ENCODE peak calls at places on chromosomes 16 and 17, in five cellular contexts. U is BJ, D is cardiac fibroblast, K is astrocyte of the cerebellum, E is AG04449. F is an unnamed sample.

GRCh38 chr17:3978421-3979275 is 14.4 kb upstream of the ATP2A3 start:
- DNase-seq in U (no peak), D (peak), K (no peak), E (no peak), F (no peak)

GRCh38 chr16:83933885-83934683 is 19.0 kb upstream of the OSGIN1 start:
- DNase-seq in U (no peak), D (peak), K (no peak), E (peak), F (no peak)

GRCh38 chr16:54720259-54720658 is 210.4 kb upstream of the IRX5 start:
- DNase-seq in U (no peak), D (no peak), K (no peak), E (no peak), F (no peak)

GRCh38 chr16:84672276-84673202 is 24.2 kb downstream of the KLHL36 start:
- DNase-seq in U (no peak), D (peak), K (peak), E (no peak), F (no peak)

GRCh38 chr16:83826146-83826913 is 18.6 kb downstream of the HSBP1 start:
- DNase-seq in U (peak), D (peak), K (peak), E (no peak), F (no peak)

GRCh38 chr17:36920032-36921000 is 17.0 kb upstream of the LHX1 start:
- DNase-seq in U (no peak), D (peak), K (no peak), E (no peak), F (peak)

GRCh38 chr16:1707193-1707790 is 1.3 kb downstream of the MAPK8IP3 start:
- DNase-seq in U (no peak), D (peak), K (no peak), E (no peak), F (no peak)

GRCh38 chr17:2450016-2450650 is 49.3 kb upstream of the MNT start:
- DNase-seq in U (no peak), D (no peak), K (no peak), E (no peak), F (no peak)

GRCh38 chr16:47940466-47940865 is 215.3 kb downstream of the ABCC12 start:
- DNase-seq in U (no peak), D (no peak), K (no peak), E (no peak), F (no peak)

GRCh38 chr16:84863485-84863814 is 43.7 kb downstream of the CRISPLD2 start:
- DNase-seq in U (no peak), D (no peak), K (no peak), E (no peak), F (no peak)

GRCh38 chr16:48381201-48381600 is 4.0 kb downstream of the SIAH1 start:
- DNase-seq in U (no peak), D (peak), K (no peak), E (no peak), F (peak)

GRCh38 chr17:59361916-59362810 is 30.7 kb downstream of the YPEL2 start:
- DNase-seq in U (peak), D (peak), K (peak), E (peak), F (no peak)

GRCh38 chr17:19387921-19388521 is 1.0 kb upstream of the MFAP4 start:
- DNase-seq in U (peak), D (peak), K (peak), E (no peak), F (no peak)

GRCh38 chr17:27471321-27472269 is 15.3 kb downstream of the KSR1 start:
- DNase-seq in U (no peak), D (peak), K (no peak), E (no peak), F (no peak)

GRCh38 chr16:72856797-72857196 is 191.1 kb downstream of the ZFHX3 start:
- DNase-seq in U (no peak), D (peak), K (no peak), E (no peak), F (no peak)

GRCh38 chr17:3043737-3044365 is 19.6 kb downstream of the OR1D5 start:
- DNase-seq in U (no peak), D (peak), K (no peak), E (no peak), F (no peak)

GRCh38 chr17:82282239-82283207 is 9.0 kb upstream of the CSNK1D start:
- DNase-seq in U (no peak), D (no peak), K (no peak), E (no peak), F (no peak)

GRCh38 chr17:39677581-39678339 is 9.5 kb downstream of the PNMT start:
- DNase-seq in U (no peak), D (no peak), K (no peak), E (no peak), F (no peak)

GRCh38 chr17:143785-144281 is 6.5 kb downstream of the SCGB1C2 start:
- DNase-seq in U (no peak), D (peak), K (peak), E (no peak), F (peak)

GRCh38 chr17:29615048-29615385 is 7.7 kb downstream of the CORO6 start:
- DNase-seq in U (no peak), D (peak), K (no peak), E (no peak), F (no peak)

GRCh38 chr17:29615492-29616299 is 7.0 kb downstream of the CORO6 start:
- DNase-seq in U (no peak), D (peak), K (no peak), E (no peak), F (peak)

GRCh38 chr17:29617125-29617480 is 5.6 kb downstream of the CORO6 start:
- DNase-seq in U (no peak), D (peak), K (no peak), E (no peak), F (peak)

GRCh38 chr17:29617481-29618271 is 5.0 kb downstream of the CORO6 start:
- DNase-seq in U (no peak), D (peak), K (no peak), E (no peak), F (no peak)

GRCh38 chr17:29616300-29617048 is 6.2 kb downstream of the CORO6 start:
- DNase-seq in U (no peak), D (no peak), K (no peak), E (no peak), F (no peak)
- H3K4me3 ChIP-seq in U (no peak), D (no peak), K (no peak), E (peak), F (peak)

GRCh38 chr16:57300387-57301125 is 16.1 kb upstream of the PLLP start:
- DNase-seq in U (peak), D (peak), K (peak), E (peak), F (peak)

GRCh38 chr16:57299009-57299718 is 14.7 kb upstream of the PLLP start:
- DNase-seq in U (peak), D (peak), K (no peak), E (no peak), F (no peak)

GRCh38 chr16:57303021-57303909 is 18.8 kb upstream of the PLLP start:
- DNase-seq in U (no peak), D (no peak), K (no peak), E (no peak), F (no peak)

GRCh38 chr16:57299719-57300386 is 15.4 kb upstream of the PLLP start:
- DNase-seq in U (peak), D (peak), K (peak), E (peak), F (peak)

GRCh38 chr16:57301126-57301817 is 16.8 kb upstream of the PLLP start:
- DNase-seq in U (no peak), D (no peak), K (no peak), E (no peak), F (no peak)
- H3K4me3 ChIP-seq in U (no peak), D (no peak), K (no peak), E (peak), F (peak)

DNA sequence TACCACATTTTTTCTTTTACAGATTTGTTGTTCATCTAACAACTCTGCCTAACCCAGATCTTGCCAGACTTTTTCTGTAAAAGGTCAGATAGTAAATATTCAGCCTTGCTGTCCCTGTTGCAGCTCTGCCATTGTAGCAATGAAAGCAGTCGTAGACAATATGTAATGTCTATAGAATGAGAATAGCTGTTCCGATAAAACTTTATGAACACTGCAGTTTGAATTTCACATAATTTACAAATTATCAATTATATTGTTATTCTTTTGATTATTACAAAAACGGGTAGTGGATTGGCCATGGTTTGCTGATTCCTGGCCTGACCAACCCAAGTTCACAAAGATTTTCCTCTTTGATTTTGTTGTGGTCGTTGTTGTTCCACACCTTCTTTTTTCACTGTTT is 2.9 kb downstream of the LRRC37B start:
- DNase-seq in U (no peak), D (no peak), K (no peak), E (no peak), F (no peak)
- H3K4me3 ChIP-seq in U (no peak), D (no peak), K (no peak), E (no peak), F (no peak)

GRCh38 chr17:80264793-80265075 is 4.1 kb downstream of the RNF213 start:
- DNase-seq in U (no peak), D (no peak), K (no peak), E (no peak), F (no peak)
- H3K4me3 ChIP-seq in U (no peak), D (no peak), K (no peak), E (no peak), F (no peak)

DNA sequence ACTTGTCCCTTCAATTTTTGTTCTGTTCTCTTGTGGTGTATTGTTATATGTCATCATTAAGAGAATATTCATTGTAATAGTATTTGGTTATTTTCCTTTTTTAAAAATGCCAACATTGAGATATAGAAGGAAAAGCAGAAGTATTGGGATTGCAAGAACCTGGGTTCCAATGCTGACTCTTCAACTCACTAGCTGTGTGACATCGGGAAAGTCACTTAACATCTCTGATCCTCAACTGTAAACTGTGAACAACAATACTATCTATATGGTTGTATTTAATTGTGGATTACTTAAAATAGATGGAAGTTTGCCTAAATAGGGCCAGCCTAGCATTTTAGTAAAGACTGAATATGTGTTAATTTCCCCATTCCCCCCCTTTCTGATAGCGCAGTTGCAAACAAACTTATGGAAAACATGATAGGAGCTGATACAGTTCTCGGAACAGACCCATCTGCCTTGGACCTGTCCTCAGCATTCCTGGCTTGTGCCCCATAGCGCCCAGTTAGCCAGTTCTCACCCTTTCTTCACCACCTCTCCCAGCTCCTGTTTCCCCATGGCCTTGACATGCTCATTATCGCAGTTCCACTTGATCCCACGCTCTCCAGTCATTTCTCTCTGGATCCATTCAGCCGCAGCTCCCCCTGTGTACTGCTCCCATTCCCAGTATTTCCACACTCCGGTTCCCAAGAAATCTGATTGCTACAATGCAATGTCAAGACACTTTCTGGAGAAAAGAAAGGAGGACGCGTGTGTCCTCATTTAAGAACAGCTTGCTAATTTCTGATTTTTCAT is 55.6 kb downstream of the TMEM186 start:
- DNase-seq in U (no peak), D (no peak), K (no peak), E (no peak), F (no peak)
- H3K4me3 ChIP-seq in U (no peak), D (no peak), K (no peak), E (no peak), F (no peak)

DNA sequence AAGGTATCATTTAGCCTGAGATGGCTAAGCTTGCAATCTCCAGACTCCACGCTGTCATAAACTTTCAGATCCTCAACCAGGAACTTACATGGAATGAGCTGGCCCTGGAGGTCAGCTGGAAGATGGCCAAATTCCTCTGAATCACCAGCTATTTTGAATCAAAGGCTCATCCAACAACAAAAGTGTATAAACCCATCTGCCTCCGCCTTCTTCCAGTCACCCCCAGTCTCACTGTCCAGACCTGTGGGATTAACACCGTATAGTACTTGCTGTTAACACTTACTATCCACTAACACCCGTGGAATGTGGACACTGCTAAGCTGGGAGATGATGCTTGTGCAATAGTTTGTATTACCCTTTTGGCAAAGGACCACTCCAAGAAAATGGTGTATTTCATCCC is 1.9 kb upstream of the LCMT1 start:
- DNase-seq in U (peak), D (peak), K (peak), E (peak), F (peak)
- H3K4me3 ChIP-seq in U (no peak), D (no peak), K (no peak), E (peak), F (no peak)

GRCh38 chr17:50703162-50703561 is 4.6 kb downstream of the ANKRD40 start:
- DNase-seq in U (no peak), D (no peak), K (no peak), E (no peak), F (no peak)
- H3K4me3 ChIP-seq in U (no peak), D (no peak), K (no peak), E (no peak), F (no peak)

F was measured in retinal pigment epithelial cell.